ENCODE peak calls at places on chromosomes 16 and 17, in ten cellular contexts. Q is breast epithelium; J is effector memory CD4-positive, alpha-beta T cell; O is PC-9; F is heart left ventricle; P is epithelial cell of esophagus; W is brain microvascular endothelial cell; V is AG04450; Y is CD4-positive, CD25-positive, alpha-beta regulatory T cell; R is fibroblast of pulmonary artery. T is an unnamed sample.
A peak's percentile ranks its signal among the peaks of the same experiment; 100 is the strongest.

GRCh38 chr17:76063880-76064546 is 8.3 kb downstream of the SRP68 start:
- DNase-seq in Q (no peak), W (no peak), J (peak; percentile 8), O (no peak), P (no peak), V (no peak), F (no peak), Y (no peak), R (no peak), T (no peak)

GRCh38 chr17:73984981-73985380 is 218.5 kb upstream of the RPL38 start:
- DNase-seq in R (no peak), P (no peak), V (no peak), W (no peak), Y (no peak), F (no peak), J (no peak), O (no peak), Q (no peak), T (no peak)

GRCh38 chr17:17377568-17377967 is 74.4 kb downstream of the NT5M start:
- DNase-seq in P (no peak), O (no peak), F (no peak), Q (no peak), W (no peak), V (no peak), Y (no peak), J (no peak), R (no peak), T (no peak)

GRCh38 chr17:74677558-74678466 is 34.9 kb downstream of the CD300LF start:
- DNase-seq in O (no peak), W (no peak), P (peak; percentile 3), Q (no peak), Y (no peak), R (peak; percentile 34), F (peak; percentile 27), V (no peak), J (no peak), T (no peak)

GRCh38 chr16:391885-392335 is 5.1 kb upstream of the NME4 start:
- DNase-seq in J (peak; percentile 36), W (peak; percentile 73), R (peak; percentile 73), O (peak; percentile 69), Y (peak; percentile 49), Q (no peak), P (peak; percentile 70), F (no peak), V (peak; percentile 45), T (peak; percentile 23)

GRCh38 chr17:305090-305976 is 47.3 kb downstream of the RPH3AL start:
- DNase-seq in R (no peak), P (no peak), O (no peak), J (no peak), V (no peak), Y (no peak), Q (no peak), W (no peak), F (no peak), T (no peak)

GRCh38 chr16:60582528-60582927 is 1453.7 kb downstream of the CDH8 start:
- DNase-seq in Q (no peak), R (no peak), J (no peak), F (no peak), V (no peak), O (no peak), W (no peak), Y (no peak), P (no peak), T (no peak)

GRCh38 chr17:17474341-17474740 is 2.5 kb upstream of the MED9 start:
- DNase-seq in O (no peak), W (no peak), V (no peak), Q (no peak), P (no peak), Y (no peak), F (no peak), R (no peak), J (no peak), T (no peak)

GRCh38 chr17:82400206-82400605 is 17.9 kb upstream of the HEXD start:
- DNase-seq in R (peak; percentile 18), Y (no peak), W (no peak), V (no peak), P (no peak), Q (no peak), O (no peak), F (no peak), J (no peak), T (no peak)

GRCh38 chr16:68229431-68230175 is 6.3 kb downstream of the ESRP2 start:
- DNase-seq in V (peak; percentile 29), J (no peak), F (no peak), Y (no peak), P (peak; percentile 49), Q (no peak), R (peak; percentile 76), O (peak; percentile 49), W (peak; percentile 35), T (peak; percentile 29)

GRCh38 chr16:8600144-8600856 is 10.0 kb upstream of the TMEM114 start:
- DNase-seq in P (no peak), J (no peak), O (no peak), F (no peak), Q (no peak), Y (no peak), V (no peak), R (no peak), W (no peak), T (no peak)

GRCh38 chr17:19346351-19347255 is 15.9 kb downstream of the B9D1 start:
- DNase-seq in Y (no peak), V (peak; percentile 48), F (peak; percentile 78), J (no peak), Q (peak; percentile 57), P (peak; percentile 65), O (peak; percentile 73), W (peak; percentile 85), R (peak; percentile 92), T (peak; percentile 59)

GRCh38 chr16:2029350-2029749 is 2.6 kb downstream of the NHERF2 start:
- DNase-seq in F (peak; percentile 32), Y (no peak), W (no peak), P (no peak), Q (no peak), J (no peak), O (no peak), R (no peak), V (no peak), T (no peak)

GRCh38 chr16:2031081-2031577 is 4.4 kb downstream of the NHERF2 start:
- DNase-seq in Q (no peak), F (peak; percentile 78), O (no peak), Y (no peak), W (no peak), V (no peak), J (no peak), R (no peak), P (no peak), T (no peak)

GRCh38 chr16:2028620-2029220 is 2.0 kb downstream of the NHERF2 start:
- DNase-seq in W (no peak), R (no peak), J (no peak), Q (no peak), V (no peak), P (no peak), Y (no peak), O (no peak), F (no peak), T (no peak)

GRCh38 chr16:2028146-2028545 is 1.4 kb downstream of the NHERF2 start:
- DNase-seq in Q (no peak), J (no peak), V (no peak), R (no peak), P (no peak), W (no peak), O (no peak), F (peak; percentile 21), Y (no peak), T (no peak)

DNA sequence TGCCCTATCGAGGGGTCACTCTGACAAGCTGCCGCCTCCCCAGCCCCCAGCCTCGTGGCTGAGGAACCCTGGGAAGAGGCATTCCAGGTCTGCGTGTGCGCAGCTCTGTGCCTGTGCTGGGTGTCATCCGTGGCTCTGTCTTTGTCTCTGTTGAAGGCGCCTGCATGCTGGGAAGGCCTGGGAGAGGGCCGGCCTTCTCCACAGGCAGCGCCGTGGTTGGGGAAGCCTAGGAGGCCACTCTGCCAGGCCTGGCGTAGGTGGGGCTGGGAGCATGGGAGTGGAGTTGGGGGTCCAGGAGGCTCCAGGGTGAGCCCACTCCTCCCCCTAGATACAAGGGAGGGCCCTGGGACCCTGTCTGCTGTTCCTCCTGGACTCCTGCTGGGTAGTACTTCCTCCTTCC is 3.3 kb downstream of the NHERF2 start:
- DNase-seq in R (no peak), W (no peak), P (no peak), J (no peak), Y (no peak), O (no peak), Q (no peak), V (no peak), F (no peak), T (no peak)
- H3K4me3 ChIP-seq in R (no peak overlapping the region), W (no peak overlapping the region), P (no peak overlapping the region), J (no peak overlapping the region), Y (no peak overlapping the region), O (no peak overlapping the region), Q (peak overlapping the region; percentile 93), V (no peak overlapping the region), F (peak overlapping the region; percentile 91), T (no peak overlapping the region)

GRCh38 chr16:7304932-7305331 is 27.7 kb upstream of the RBFOX1 start:
- DNase-seq in F (no peak), Q (no peak), Y (no peak), R (no peak), W (no peak), V (no peak), P (no peak), O (no peak), J (no peak), T (no peak)

GRCh38 chr16:7304257-7304656 is 28.4 kb upstream of the RBFOX1 start:
- DNase-seq in F (no peak), P (no peak), Q (no peak), O (no peak), V (no peak), Y (no peak), J (no peak), R (no peak), W (no peak), T (no peak)

GRCh38 chr16:7303014-7303676 is 29.5 kb upstream of the RBFOX1 start:
- DNase-seq in Q (no peak), Y (no peak), F (no peak), O (no peak), J (no peak), V (no peak), W (no peak), P (no peak), R (no peak), T (no peak)

GRCh38 chr16:7303677-7304200 is 28.9 kb upstream of the RBFOX1 start:
- DNase-seq in R (no peak), P (no peak), Q (no peak), W (no peak), Y (no peak), O (no peak), F (no peak), J (no peak), V (no peak), T (no peak)
- H3K4me3 ChIP-seq in R (no peak overlapping the region), P (no peak overlapping the region), Q (no peak overlapping the region), W (no peak overlapping the region), Y (no peak overlapping the region), O (no peak overlapping the region), F (peak overlapping the region; percentile 44), J (no peak overlapping the region), V (no peak overlapping the region), T (no peak overlapping the region)

GRCh38 chr17:10205549-10206185 is 7.3 kb upstream of the GAS7 start:
- DNase-seq in R (no peak), P (peak; percentile 4), O (no peak), F (no peak), W (no peak), J (no peak), V (no peak), Y (no peak), Q (no peak), T (no peak)
- H3K4me3 ChIP-seq in R (no peak overlapping the region), P (no peak overlapping the region), O (no peak overlapping the region), F (no peak overlapping the region), W (no peak overlapping the region), J (no peak overlapping the region), V (no peak overlapping the region), Y (no peak overlapping the region), Q (no peak overlapping the region), T (no peak overlapping the region)

GRCh38 chr17:7707858-7708750 is 3.1 kb downstream of the EFNB3 start:
- DNase-seq in O (no peak), J (no peak), P (no peak), Y (no peak), Q (no peak), R (no peak), V (no peak), F (no peak), W (no peak), T (no peak)
- H3K4me3 ChIP-seq in O (no peak overlapping the region), J (no peak overlapping the region), P (no peak overlapping the region), Y (no peak overlapping the region), Q (no peak overlapping the region), R (no peak overlapping the region), V (no peak overlapping the region), F (no peak overlapping the region), W (no peak overlapping the region), T (no peak overlapping the region)

T was measured in AG09309.